ENCODE peak calls at places on chromosomes 1 and 21, in seven cellular contexts. S is heart right ventricle, U is PC-3, V is aorta, E is pancreas, Q is tibial nerve, L is OCI-LY7. O is an unnamed sample.
A peak's percentile ranks its signal among the peaks of the same experiment; 100 is the strongest.

GRCh38 chr1:94096797-94097549 is 24.0 kb downstream of the ABCA4 start:
- DNase-seq in E (no peak), S (no peak), L (no peak), U (no peak), V (no peak), Q (peak; percentile 38), O (no peak)

GRCh38 chr21:42841156-42841915 is 38.0 kb downstream of the WDR4 start:
- DNase-seq in L (no peak), U (no peak), Q (peak; percentile 6), V (peak; percentile 45), S (no peak), E (peak; percentile 59), O (no peak)

GRCh38 chr1:227432981-227433380 is 114.7 kb upstream of the CDC42BPA start:
- DNase-seq in V (no peak), U (no peak), S (no peak), L (no peak), E (no peak), Q (no peak), O (no peak)

GRCh38 chr1:47211796-47212269 is 20.2 kb downstream of the TAL1 start:
- DNase-seq in V (no peak), E (no peak), Q (no peak), S (peak; percentile 45), U (no peak), L (no peak), O (no peak)

GRCh38 chr1:199766219-199766792 is 261.2 kb upstream of the NR5A2 start:
- DNase-seq in E (no peak), L (no peak), U (no peak), Q (no peak), S (no peak), V (no peak), O (no peak)

GRCh38 chr21:37435120-37435519 is 68.5 kb downstream of the DYRK1A start:
- DNase-seq in V (no peak), U (peak; percentile 47), L (no peak), S (no peak), E (no peak), Q (no peak), O (peak; percentile 63)

GRCh38 chr1:193569096-193569495 is 382.7 kb upstream of the B3GALT2 start:
- DNase-seq in Q (no peak), S (no peak), U (no peak), V (no peak), E (no peak), L (no peak), O (no peak)

GRCh38 chr1:107196973-107197562 is 56.2 kb downstream of the NTNG1 start:
- DNase-seq in V (no peak), L (peak; percentile 84), U (peak; percentile 49), E (no peak), S (no peak), Q (no peak), O (no peak)

GRCh38 chr1:61261585-61261984 is 179.2 kb downstream of the NFIA start:
- DNase-seq in E (no peak), Q (no peak), V (no peak), L (no peak), U (no peak), S (no peak), O (no peak)

GRCh38 chr21:39184050-39184980 is 1.1 kb upstream of the PSMG1 start:
- DNase-seq in E (no peak), S (no peak), L (peak; percentile 37), V (no peak), Q (no peak), U (peak; percentile 25), O (no peak)

GRCh38 chr1:12775443-12775842 is 1.9 kb downstream of the PRAMEF12 start:
- DNase-seq in U (no peak), L (no peak), Q (no peak), E (no peak), V (no peak), S (no peak), O (no peak)

GRCh38 chr1:197481101-197481500 is 213.0 kb downstream of the CRB1 start:
- DNase-seq in V (no peak), Q (no peak), S (no peak), L (peak; percentile 7), U (no peak), E (no peak), O (no peak)

GRCh38 chr1:36322786-36323635 is 434 bp downstream of the EVA1B start:
- DNase-seq in Q (peak; percentile 24), V (peak; percentile 89), U (no peak), E (peak; percentile 82), S (peak; percentile 61), L (no peak), O (no peak)

GRCh38 chr1:30274176-30274936 is 449.0 kb downstream of the MATN1 start:
- DNase-seq in S (no peak), U (no peak), L (no peak), Q (no peak), V (no peak), E (no peak), O (no peak)

GRCh38 chr1:184393924-184394323 is 7.1 kb downstream of the C1orf21 start:
- DNase-seq in V (no peak), S (no peak), E (no peak), U (no peak), Q (no peak), L (no peak), O (no peak)

GRCh38 chr1:179166663-179167417 is 62.6 kb downstream of the ABL2 start:
- DNase-seq in E (no peak), V (no peak), Q (no peak), L (no peak), U (no peak), S (no peak), O (no peak)

GRCh38 chr1:179168526-179168925 is 61.0 kb downstream of the ABL2 start:
- DNase-seq in V (no peak), Q (no peak), U (no peak), S (no peak), E (no peak), L (no peak), O (no peak)

GRCh38 chr1:179167955-179168354 is 61.5 kb downstream of the ABL2 start:
- DNase-seq in L (no peak), U (no peak), E (no peak), Q (no peak), V (no peak), S (no peak), O (no peak)

GRCh38 chr1:179167418-179167777 is 62.1 kb downstream of the ABL2 start:
- DNase-seq in Q (no peak), U (no peak), V (no peak), S (no peak), L (no peak), E (no peak), O (no peak)

DNA sequence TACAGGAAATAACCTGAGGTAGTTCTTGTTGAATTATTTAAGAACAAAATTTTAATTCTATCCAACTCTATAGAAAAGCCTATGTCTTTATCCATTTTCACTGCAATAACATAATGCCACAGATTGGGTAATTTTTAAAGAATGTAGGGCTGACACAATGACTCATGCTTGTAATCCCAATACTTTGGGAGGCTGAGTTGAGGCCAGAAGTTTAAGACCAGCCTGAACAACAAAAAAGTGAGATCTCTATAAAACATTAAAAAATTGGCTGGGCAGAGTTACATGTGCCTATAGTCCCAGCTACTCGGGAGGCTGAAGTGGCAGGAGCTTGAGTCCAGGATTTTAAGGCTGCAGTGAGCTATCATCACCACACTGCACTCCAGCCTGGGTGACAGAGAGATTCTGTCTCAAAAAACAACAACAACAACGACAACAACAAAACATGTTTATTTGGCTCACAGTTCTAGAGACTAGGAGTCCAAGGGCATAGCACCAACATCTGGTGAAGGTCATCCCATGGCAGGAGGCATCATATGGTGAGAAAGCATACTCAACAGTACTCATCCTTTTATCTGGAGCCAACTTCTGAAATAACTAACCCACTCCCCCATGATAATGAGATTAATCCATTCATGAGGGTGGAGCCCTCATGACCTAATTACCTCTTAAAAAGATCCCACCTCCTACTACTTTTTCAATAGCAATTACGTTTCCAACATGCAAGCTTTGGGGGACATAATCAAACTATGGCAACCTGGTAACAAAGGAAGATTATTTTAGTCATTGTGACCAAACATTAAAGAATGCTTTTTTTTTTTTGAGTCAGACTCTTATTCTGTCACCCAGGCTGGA is 59.6 kb downstream of the ABL2 start:
- DNase-seq in Q (no peak), E (no peak), U (peak; percentile 64), V (no peak), S (no peak), L (no peak), O (no peak)
- H3K27ac ChIP-seq in Q (peak overlapping the region; percentile 20), E (no peak overlapping the region), U (peak overlapping the region; percentile 47), V (peak overlapping the region; percentile 10), S (no peak overlapping the region), L (no peak overlapping the region), O (no peak overlapping the region)

GRCh38 chr1:109969907-109970306 is 14.7 kb upstream of the AHCYL1 start:
- DNase-seq in L (no peak), U (no peak), E (no peak), S (no peak), V (no peak), Q (no peak), O (no peak)
- H3K27ac ChIP-seq in L (no peak overlapping the region), U (peak overlapping the region; percentile 14), E (no peak overlapping the region), S (no peak overlapping the region), V (no peak overlapping the region), Q (no peak overlapping the region), O (no peak overlapping the region)

GRCh38 chr1:234953655-234954420 is 174.8 kb downstream of the TOMM20 start:
- DNase-seq in U (no peak), L (no peak), Q (no peak), E (no peak), V (no peak), S (no peak), O (no peak)

GRCh38 chr1:234956821-234957329 is 171.8 kb downstream of the TOMM20 start:
- DNase-seq in S (no peak), V (no peak), E (no peak), U (no peak), L (no peak), Q (no peak), O (no peak)

GRCh38 chr1:234957330-234958065 is 171.1 kb downstream of the TOMM20 start:
- DNase-seq in S (no peak), E (no peak), V (no peak), U (peak; percentile 86), Q (no peak), L (no peak), O (no peak)

GRCh38 chr1:234954613-234955012 is 174.0 kb downstream of the TOMM20 start:
- DNase-seq in S (no peak), L (no peak), U (no peak), Q (no peak), V (no peak), E (no peak), O (no peak)

DNA sequence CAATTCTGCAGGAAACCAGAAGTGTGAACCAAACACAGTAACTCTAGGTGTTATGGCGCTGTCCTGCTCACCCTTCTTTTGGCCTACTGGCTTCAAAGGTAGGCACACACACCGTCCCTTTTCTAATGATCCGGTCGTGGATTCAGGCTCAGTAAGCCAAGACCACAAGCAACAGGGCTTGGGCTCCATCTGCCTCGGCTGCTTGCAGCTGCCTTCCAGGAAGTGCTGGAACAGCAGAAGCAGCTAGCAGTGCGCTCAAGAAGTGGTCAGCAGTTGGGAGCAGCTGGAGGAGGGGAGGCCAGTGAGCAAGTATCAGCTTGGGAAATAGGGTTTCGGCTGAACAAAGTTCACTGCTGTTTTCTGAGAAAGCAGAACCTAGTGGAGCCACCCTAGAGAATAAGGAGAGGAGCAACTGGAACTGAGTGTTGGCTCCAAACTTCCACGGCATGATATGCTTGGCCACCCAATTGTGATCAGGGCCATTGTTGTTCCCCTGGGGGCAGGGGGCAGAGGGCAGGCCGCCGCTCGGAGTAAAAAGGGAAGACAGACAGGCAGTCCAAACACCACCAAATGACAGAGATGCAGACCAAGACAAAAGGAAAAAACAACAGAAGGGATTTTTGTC is 173.4 kb downstream of the TOMM20 start:
- DNase-seq in E (no peak), S (peak; percentile 75), Q (no peak), V (no peak), L (peak; percentile 44), U (no peak), O (peak; percentile 33)
- H3K27ac ChIP-seq in E (no peak overlapping the region), S (peak overlapping the region; percentile 70), Q (peak overlapping the region; percentile 68), V (peak overlapping the region; percentile 19), L (peak overlapping the region; percentile 37), U (peak overlapping the region; percentile 100), O (no peak overlapping the region)

GRCh38 chr1:211637066-211637465 is 38.4 kb downstream of the NEK2 start:
- DNase-seq in U (no peak), L (no peak), E (no peak), V (no peak), S (no peak), Q (no peak), O (no peak)
- H3K27ac ChIP-seq in U (no peak overlapping the region), L (no peak overlapping the region), E (no peak overlapping the region), V (no peak overlapping the region), S (no peak overlapping the region), Q (no peak overlapping the region), O (no peak overlapping the region)